ENCODE peak calls at places on chromosomes 12 and 14, in six cellular contexts. One of them, this sample, is unnamed.

GRCh38 chr12:98618952-98619351 is 25.5 kb downstream of the SLC25A3 start:
- DNase-seq in CD8-positive, alpha-beta T cell: no peak
- DNase-seq in iPS DF 6.9: no peak
- DNase-seq in stomach: no peak
- DNase-seq in IMR-90: peak
- DNase-seq in lower leg skin: no peak
- DNase-seq in this sample: no peak

GRCh38 chr14:78697341-78697740 is 527.2 kb downstream of the NRXN3 start:
- DNase-seq in lower leg skin: no peak
- DNase-seq in iPS DF 6.9: peak
- DNase-seq in IMR-90: peak
- DNase-seq in CD8-positive, alpha-beta T cell: no peak
- DNase-seq in stomach: no peak
- DNase-seq in this sample: no peak

GRCh38 chr12:70549340-70550179 is 87.7 kb downstream of the PTPRB start:
- DNase-seq in iPS DF 6.9: no peak
- DNase-seq in CD8-positive, alpha-beta T cell: no peak
- DNase-seq in lower leg skin: no peak
- DNase-seq in stomach: no peak
- DNase-seq in IMR-90: no peak
- DNase-seq in this sample: no peak

GRCh38 chr14:102574840-102575478 is 17.5 kb upstream of the RCOR1 start:
- DNase-seq in CD8-positive, alpha-beta T cell: no peak
- DNase-seq in lower leg skin: no peak
- DNase-seq in iPS DF 6.9: no peak
- DNase-seq in stomach: no peak
- DNase-seq in IMR-90: no peak
- DNase-seq in this sample: no peak

GRCh38 chr12:62123721-62124203 is 136.4 kb upstream of the USP15 start:
- DNase-seq in iPS DF 6.9: no peak
- DNase-seq in stomach: peak
- DNase-seq in CD8-positive, alpha-beta T cell: peak
- DNase-seq in lower leg skin: no peak
- DNase-seq in IMR-90: peak
- DNase-seq in this sample: peak

GRCh38 chr12:12736759-12737676 is 19.9 kb downstream of the CDKN1B start:
- DNase-seq in IMR-90: peak
- DNase-seq in lower leg skin: no peak
- DNase-seq in stomach: no peak
- DNase-seq in iPS DF 6.9: no peak
- DNase-seq in CD8-positive, alpha-beta T cell: peak
- DNase-seq in this sample: no peak

GRCh38 chr12:69527506-69528272 is 57.5 kb downstream of the FRS2 start:
- DNase-seq in iPS DF 6.9: no peak
- DNase-seq in lower leg skin: no peak
- DNase-seq in stomach: no peak
- DNase-seq in IMR-90: peak
- DNase-seq in CD8-positive, alpha-beta T cell: no peak
- DNase-seq in this sample: no peak

GRCh38 chr12:67909681-67910080 is 79.6 kb upstream of the IFNG-AS1 start:
- DNase-seq in stomach: no peak
- DNase-seq in iPS DF 6.9: no peak
- DNase-seq in lower leg skin: no peak
- DNase-seq in CD8-positive, alpha-beta T cell: no peak
- DNase-seq in IMR-90: peak
- DNase-seq in this sample: no peak

GRCh38 chr14:61730756-61731373 is 31.4 kb upstream of the SNAPC1 start:
- DNase-seq in IMR-90: no peak
- DNase-seq in CD8-positive, alpha-beta T cell: no peak
- DNase-seq in lower leg skin: no peak
- DNase-seq in stomach: no peak
- DNase-seq in iPS DF 6.9: no peak
- DNase-seq in this sample: no peak

GRCh38 chr12:6093764-6094163 is 30.7 kb downstream of the VWF start:
- DNase-seq in iPS DF 6.9: no peak
- DNase-seq in CD8-positive, alpha-beta T cell: no peak
- DNase-seq in lower leg skin: peak
- DNase-seq in stomach: peak
- DNase-seq in IMR-90: no peak
- DNase-seq in this sample: no peak

GRCh38 chr14:33776871-33777270 is 174.0 kb downstream of the EGLN3 start:
- DNase-seq in IMR-90: no peak
- DNase-seq in iPS DF 6.9: no peak
- DNase-seq in CD8-positive, alpha-beta T cell: no peak
- DNase-seq in stomach: no peak
- DNase-seq in lower leg skin: no peak
- DNase-seq in this sample: peak

GRCh38 chr14:60720962-60721330 is 3.2 kb downstream of the SIX4 start:
- DNase-seq in IMR-90: no peak
- DNase-seq in stomach: no peak
- DNase-seq in iPS DF 6.9: no peak
- DNase-seq in lower leg skin: no peak
- DNase-seq in CD8-positive, alpha-beta T cell: no peak
- DNase-seq in this sample: no peak
- H3K4me3 ChIP-seq in IMR-90: peak
- H3K4me3 ChIP-seq in stomach: peak
- H3K4me3 ChIP-seq in iPS DF 6.9: peak
- H3K4me3 ChIP-seq in lower leg skin: no peak
- H3K4me3 ChIP-seq in CD8-positive, alpha-beta T cell: no peak
- H3K4me3 ChIP-seq in this sample: peak

GRCh38 chr14:99381688-99382060 is 99.0 kb downstream of the SETD3 start:
- DNase-seq in stomach: no peak
- DNase-seq in iPS DF 6.9: no peak
- DNase-seq in CD8-positive, alpha-beta T cell: no peak
- DNase-seq in IMR-90: no peak
- DNase-seq in lower leg skin: no peak
- DNase-seq in this sample: no peak

GRCh38 chr14:99383457-99384428 is 96.9 kb downstream of the SETD3 start:
- DNase-seq in iPS DF 6.9: no peak
- DNase-seq in CD8-positive, alpha-beta T cell: no peak
- DNase-seq in lower leg skin: peak
- DNase-seq in stomach: no peak
- DNase-seq in IMR-90: no peak
- DNase-seq in this sample: no peak

GRCh38 chr14:99382781-99383456 is 97.7 kb downstream of the SETD3 start:
- DNase-seq in stomach: no peak
- DNase-seq in lower leg skin: peak
- DNase-seq in IMR-90: peak
- DNase-seq in CD8-positive, alpha-beta T cell: no peak
- DNase-seq in iPS DF 6.9: no peak
- DNase-seq in this sample: no peak

GRCh38 chr14:99382071-99382640 is 98.5 kb downstream of the SETD3 start:
- DNase-seq in IMR-90: no peak
- DNase-seq in iPS DF 6.9: no peak
- DNase-seq in lower leg skin: peak
- DNase-seq in stomach: no peak
- DNase-seq in CD8-positive, alpha-beta T cell: no peak
- DNase-seq in this sample: no peak

DNA sequence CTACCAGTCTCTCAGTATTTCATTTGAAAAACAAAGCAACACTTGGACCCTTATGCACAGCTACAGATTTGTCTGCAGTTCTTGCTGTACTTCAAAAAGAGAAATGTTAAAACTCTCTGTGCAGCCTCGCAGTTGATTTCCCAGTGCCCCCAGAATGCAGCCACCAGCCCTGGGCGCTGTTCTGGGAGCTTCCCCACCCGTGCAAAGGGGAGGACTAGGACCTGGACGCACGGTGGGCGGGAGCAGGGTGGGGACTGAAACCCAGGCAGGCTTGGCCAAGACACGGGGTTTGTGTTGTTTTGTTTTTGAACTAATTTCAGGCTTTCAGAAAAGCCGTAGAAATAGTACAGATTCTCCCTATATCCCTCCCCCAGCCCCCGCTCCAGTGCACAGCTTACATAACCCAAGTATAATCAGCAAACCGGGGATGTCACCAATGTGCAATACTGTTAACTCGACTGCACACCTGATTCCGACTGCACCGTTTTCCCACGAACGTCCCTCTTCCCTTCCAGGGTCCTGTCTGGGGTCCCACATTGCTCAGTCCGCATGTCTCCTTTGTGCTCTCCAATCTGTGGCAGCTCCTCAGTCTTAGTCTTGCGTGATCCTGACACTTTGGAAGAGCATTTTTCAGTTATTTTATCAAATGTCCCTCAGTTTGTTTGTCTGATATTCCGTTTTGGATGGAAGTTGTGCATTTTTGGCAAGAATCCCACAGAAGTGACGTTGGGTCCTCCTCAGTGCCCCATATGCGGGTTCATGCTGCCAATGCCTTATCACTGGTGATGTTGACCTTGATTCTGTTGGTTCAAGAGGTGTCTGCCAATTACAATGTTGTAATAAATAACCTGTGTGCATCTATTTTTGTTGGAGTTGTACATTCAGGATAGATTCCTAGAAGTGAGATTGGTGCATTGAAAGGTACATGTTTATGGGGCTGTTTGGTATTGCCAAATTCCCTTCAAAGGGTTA is 95.9 kb downstream of the SETD3 start:
- DNase-seq in iPS DF 6.9: no peak
- DNase-seq in lower leg skin: peak
- DNase-seq in CD8-positive, alpha-beta T cell: no peak
- DNase-seq in IMR-90: no peak
- DNase-seq in stomach: no peak
- DNase-seq in this sample: no peak
- H3K4me3 ChIP-seq in iPS DF 6.9: no peak
- H3K4me3 ChIP-seq in lower leg skin: no peak
- H3K4me3 ChIP-seq in CD8-positive, alpha-beta T cell: no peak
- H3K4me3 ChIP-seq in IMR-90: no peak
- H3K4me3 ChIP-seq in stomach: no peak
- H3K4me3 ChIP-seq in this sample: no peak

DNA sequence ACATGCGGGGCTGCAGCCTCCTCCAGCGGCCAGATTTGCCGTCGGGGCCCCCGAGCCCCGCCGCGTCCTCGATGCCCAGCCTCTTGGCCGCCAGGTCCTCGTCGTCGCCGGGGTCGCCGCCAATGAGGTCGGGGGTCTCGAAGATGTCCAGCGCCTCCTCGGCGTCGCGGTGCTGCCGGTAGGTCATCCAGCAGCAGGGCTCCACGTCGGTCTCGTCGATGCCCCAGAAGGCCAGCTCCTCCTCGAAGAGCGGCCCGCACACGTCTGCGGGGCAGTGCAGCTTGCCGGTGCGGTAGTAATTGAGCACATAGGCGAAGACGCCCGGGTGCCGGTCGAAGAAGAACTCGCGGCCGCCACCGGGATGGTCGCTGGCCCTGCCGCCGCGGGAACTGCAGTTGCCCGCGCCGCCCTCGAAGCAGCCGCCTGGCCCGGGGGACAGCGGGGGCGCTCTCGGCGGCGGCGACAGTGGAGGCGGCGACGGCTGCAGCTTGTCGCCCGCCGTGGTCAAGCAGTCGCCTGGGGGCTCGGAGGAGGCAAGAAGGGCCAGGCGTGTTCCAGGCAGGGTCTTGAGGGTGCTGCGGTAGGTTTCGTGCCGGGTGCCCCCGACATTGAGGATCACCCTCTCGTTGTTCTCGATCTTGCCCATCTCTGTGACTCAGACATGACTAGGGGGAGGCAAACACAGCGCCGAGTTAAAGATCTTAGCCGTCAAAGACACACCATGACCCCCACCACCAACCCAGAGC is 2.1 kb downstream of the KCNC2 start:
- DNase-seq in stomach: no peak
- DNase-seq in iPS DF 6.9: no peak
- DNase-seq in CD8-positive, alpha-beta T cell: no peak
- DNase-seq in lower leg skin: no peak
- DNase-seq in IMR-90: no peak
- DNase-seq in this sample: no peak
- H3K4me3 ChIP-seq in stomach: no peak
- H3K4me3 ChIP-seq in iPS DF 6.9: peak
- H3K4me3 ChIP-seq in CD8-positive, alpha-beta T cell: no peak
- H3K4me3 ChIP-seq in lower leg skin: no peak
- H3K4me3 ChIP-seq in IMR-90: no peak
- H3K4me3 ChIP-seq in this sample: no peak

DNA sequence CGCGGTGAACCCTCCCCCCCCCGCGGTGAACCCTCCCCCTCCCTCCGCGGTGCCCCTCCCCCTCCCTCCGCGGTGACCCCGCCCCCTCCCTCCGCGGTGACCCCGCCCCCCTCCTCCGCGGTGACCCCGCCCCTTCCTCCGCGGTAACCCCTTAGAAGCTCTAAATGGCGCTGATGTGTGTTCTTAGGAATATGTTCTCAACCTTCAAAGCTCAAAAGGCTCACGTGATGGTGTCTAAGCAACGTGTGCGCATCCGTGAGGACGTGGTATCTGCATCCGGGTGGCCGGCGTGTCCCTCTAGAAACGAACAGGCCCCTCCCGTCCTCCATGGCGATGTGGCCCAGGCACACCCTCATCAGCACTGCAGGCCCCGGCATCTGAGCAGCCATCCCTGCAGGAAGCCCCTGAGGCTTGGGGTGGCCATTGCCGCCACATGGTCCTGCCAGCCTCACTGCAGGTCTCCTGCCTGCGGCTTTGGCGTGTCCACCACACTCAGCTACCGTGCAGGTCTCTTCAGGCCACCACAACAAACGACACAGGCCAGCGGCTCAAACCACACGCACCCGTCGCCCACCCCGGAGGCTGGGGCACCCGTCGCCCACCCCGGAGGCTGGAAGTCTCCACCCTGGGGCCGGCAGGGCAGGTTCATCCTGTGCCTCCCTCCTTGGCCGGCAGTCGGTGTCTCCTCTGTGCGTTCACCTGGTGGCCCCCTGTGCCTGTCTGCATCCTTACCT is 14.5 kb upstream of the FBRSL1 start:
- DNase-seq in lower leg skin: no peak
- DNase-seq in IMR-90: no peak
- DNase-seq in CD8-positive, alpha-beta T cell: peak
- DNase-seq in stomach: no peak
- DNase-seq in iPS DF 6.9: no peak
- DNase-seq in this sample: no peak
- H3K4me3 ChIP-seq in lower leg skin: no peak
- H3K4me3 ChIP-seq in IMR-90: no peak
- H3K4me3 ChIP-seq in CD8-positive, alpha-beta T cell: peak
- H3K4me3 ChIP-seq in stomach: no peak
- H3K4me3 ChIP-seq in iPS DF 6.9: no peak
- H3K4me3 ChIP-seq in this sample: no peak

GRCh38 chr12:51625370-51625769 is 34.3 kb downstream of the SCN8A start:
- DNase-seq in lower leg skin: no peak
- DNase-seq in stomach: no peak
- DNase-seq in CD8-positive, alpha-beta T cell: no peak
- DNase-seq in IMR-90: no peak
- DNase-seq in iPS DF 6.9: no peak
- DNase-seq in this sample: no peak

GRCh38 chr12:51621155-51621922 is 30.3 kb downstream of the SCN8A start:
- DNase-seq in iPS DF 6.9: no peak
- DNase-seq in stomach: no peak
- DNase-seq in CD8-positive, alpha-beta T cell: no peak
- DNase-seq in IMR-90: peak
- DNase-seq in lower leg skin: no peak
- DNase-seq in this sample: no peak

GRCh38 chr12:51626115-51626514 is 35.1 kb downstream of the SCN8A start:
- DNase-seq in stomach: no peak
- DNase-seq in IMR-90: no peak
- DNase-seq in lower leg skin: no peak
- DNase-seq in CD8-positive, alpha-beta T cell: no peak
- DNase-seq in iPS DF 6.9: no peak
- DNase-seq in this sample: no peak

GRCh38 chr12:51622564-51622963 is 31.5 kb downstream of the SCN8A start:
- DNase-seq in CD8-positive, alpha-beta T cell: no peak
- DNase-seq in iPS DF 6.9: no peak
- DNase-seq in stomach: no peak
- DNase-seq in lower leg skin: no peak
- DNase-seq in IMR-90: peak
- DNase-seq in this sample: no peak

GRCh38 chr12:51620448-51620847 is 29.4 kb downstream of the SCN8A start:
- DNase-seq in iPS DF 6.9: no peak
- DNase-seq in stomach: no peak
- DNase-seq in lower leg skin: no peak
- DNase-seq in CD8-positive, alpha-beta T cell: no peak
- DNase-seq in IMR-90: peak
- DNase-seq in this sample: no peak
- H3K4me3 ChIP-seq in iPS DF 6.9: no peak
- H3K4me3 ChIP-seq in stomach: no peak
- H3K4me3 ChIP-seq in lower leg skin: no peak
- H3K4me3 ChIP-seq in CD8-positive, alpha-beta T cell: no peak
- H3K4me3 ChIP-seq in IMR-90: no peak
- H3K4me3 ChIP-seq in this sample: no peak